ENCODE peak calls at places on chromosomes 13 and 19, in four cellular contexts. One of them, this sample, is unnamed. For H3K4me1, the result is how much of the 10 kb centered on the place peaks cover.

GRCh38 chr19:10730932-10731331 is 13.1 kb downstream of the DNM2 start:
- DNase-seq in left lung: no peak
- DNase-seq in A549: no peak
- DNase-seq in thoracic aorta: no peak
- DNase-seq in this sample: no peak

GRCh38 chr13:39106216-39106995 is 68.2 kb downstream of the NHLRC3 start:
- DNase-seq in left lung: no peak
- DNase-seq in A549: no peak
- DNase-seq in thoracic aorta: no peak
- DNase-seq in this sample: no peak

GRCh38 chr19:18436651-18437478 is 1.1 kb downstream of the ISYNA1 start:
- DNase-seq in left lung: peak
- DNase-seq in A549: peak
- DNase-seq in thoracic aorta: no peak
- DNase-seq in this sample: peak

GRCh38 chr19:49790866-49791265 is 22.2 kb downstream of the FUZ start:
- DNase-seq in left lung: no peak
- DNase-seq in A549: no peak
- DNase-seq in thoracic aorta: no peak
- DNase-seq in this sample: no peak

GRCh38 chr13:22047082-22047784 is 376.4 kb downstream of the FGF9 start:
- DNase-seq in left lung: no peak
- DNase-seq in A549: no peak
- DNase-seq in thoracic aorta: no peak
- DNase-seq in this sample: no peak

GRCh38 chr13:71979616-71980015 is 112.6 kb upstream of the DACH1 start:
- DNase-seq in left lung: no peak
- DNase-seq in A549: no peak
- DNase-seq in thoracic aorta: no peak
- DNase-seq in this sample: no peak

GRCh38 chr19:33292595-33293254 is 9.6 kb downstream of the CEBPA start:
- DNase-seq in left lung: peak
- DNase-seq in A549: no peak
- DNase-seq in thoracic aorta: no peak
- DNase-seq in this sample: no peak

GRCh38 chr13:51832471-51833152 is 12.4 kb downstream of the TMEM272 start:
- DNase-seq in left lung: no peak
- DNase-seq in A549: peak
- DNase-seq in thoracic aorta: no peak
- DNase-seq in this sample: no peak

GRCh38 chr13:49759503-49759902 is 33.0 kb downstream of the KPNA3 start:
- DNase-seq in left lung: no peak
- DNase-seq in A549: no peak
- DNase-seq in thoracic aorta: no peak
- DNase-seq in this sample: no peak

GRCh38 chr13:40317980-40318327 is 348.5 kb downstream of the FOXO1 start:
- DNase-seq in left lung: no peak
- DNase-seq in A549: no peak
- DNase-seq in thoracic aorta: no peak
- DNase-seq in this sample: no peak

GRCh38 chr13:111005808-111006494 is 91.1 kb upstream of the ANKRD10 start:
- DNase-seq in left lung: no peak
- DNase-seq in A549: no peak
- DNase-seq in thoracic aorta: peak
- DNase-seq in this sample: peak

GRCh38 chr19:49210108-49210900 is 52.7 kb downstream of the TRPM4 start:
- DNase-seq in left lung: no peak
- DNase-seq in A549: no peak
- DNase-seq in thoracic aorta: no peak
- DNase-seq in this sample: no peak

GRCh38 chr19:11375143-11375948 is 880 bp downstream of the SWSAP1 start:
- DNase-seq in left lung: peak
- DNase-seq in A549: no peak
- DNase-seq in thoracic aorta: no peak
- DNase-seq in this sample: peak

GRCh38 chr13:65784088-65784816 is 1445.9 kb downstream of the PCDH9 start:
- DNase-seq in left lung: no peak
- DNase-seq in A549: no peak
- DNase-seq in thoracic aorta: no peak
- DNase-seq in this sample: peak

GRCh38 chr13:101115762-101116161 is 300.5 kb downstream of the NALCN start:
- DNase-seq in left lung: no peak
- DNase-seq in A549: no peak
- DNase-seq in thoracic aorta: no peak
- DNase-seq in this sample: no peak

GRCh38 chr13:71606818-71607217 is 260.2 kb downstream of the DACH1 start:
- DNase-seq in left lung: no peak
- DNase-seq in A549: no peak
- DNase-seq in thoracic aorta: no peak
- DNase-seq in this sample: no peak

GRCh38 chr19:17325133-17325532 is 9.5 kb downstream of the ANO8 start:
- DNase-seq in left lung: no peak
- DNase-seq in A549: no peak
- DNase-seq in thoracic aorta: no peak
- DNase-seq in this sample: no peak

GRCh38 chr13:109998808-109999528 is 212.6 kb upstream of the IRS2 start:
- DNase-seq in left lung: no peak
- DNase-seq in A549: peak
- DNase-seq in thoracic aorta: no peak
- DNase-seq in this sample: no peak

GRCh38 chr13:113151745-113152707 is 6.4 kb upstream of the PROZ start:
- DNase-seq in left lung: no peak
- DNase-seq in A549: no peak
- DNase-seq in thoracic aorta: no peak
- DNase-seq in this sample: no peak

GRCh38 chr13:42549555-42549941 is 24.4 kb upstream of the TNFSF11 start:
- DNase-seq in left lung: no peak
- DNase-seq in A549: no peak
- DNase-seq in thoracic aorta: no peak
- DNase-seq in this sample: no peak

GRCh38 chr19:33396701-33397535 is 23.4 kb downstream of the CEBPG start:
- DNase-seq in left lung: peak
- DNase-seq in A549: no peak
- DNase-seq in thoracic aorta: no peak
- DNase-seq in this sample: no peak

GRCh38 chr19:36528921-36529518 is 949 bp upstream of the ZNF260 start:
- DNase-seq in left lung: no peak
- DNase-seq in A549: peak
- DNase-seq in thoracic aorta: no peak
- DNase-seq in this sample: no peak

GRCh38 chr13:47499358-47500150 is 501.5 kb downstream of the SUCLA2 start:
- DNase-seq in left lung: no peak
- DNase-seq in A549: no peak
- DNase-seq in thoracic aorta: no peak
- DNase-seq in this sample: no peak

GRCh38 chr19:10092648-10093294 is 6.7 kb downstream of the SHFL start:
- DNase-seq in left lung: no peak
- DNase-seq in A549: no peak
- DNase-seq in thoracic aorta: no peak
- DNase-seq in this sample: no peak

GRCh38 chr13:77509221-77509620 is 26.3 kb upstream of the SCEL start:
- DNase-seq in left lung: no peak
- DNase-seq in A549: no peak
- DNase-seq in thoracic aorta: no peak
- DNase-seq in this sample: no peak

GRCh38 chr13:74090869-74091605 is 43.2 kb downstream of the KLF12 start:
- DNase-seq in left lung: no peak
- DNase-seq in A549: no peak
- DNase-seq in thoracic aorta: no peak
- DNase-seq in this sample: no peak

GRCh38 chr13:51137250-51137649 is 26.2 kb upstream of the C13orf42 start:
- DNase-seq in left lung: no peak
- DNase-seq in A549: no peak
- DNase-seq in thoracic aorta: no peak
- DNase-seq in this sample: no peak

GRCh38 chr13:39767791-39768564 is 112.5 kb downstream of the COG6 start:
- DNase-seq in left lung: no peak
- DNase-seq in A549: no peak
- DNase-seq in thoracic aorta: no peak
- DNase-seq in this sample: no peak

GRCh38 chr19:31277516-31277915 is 71.7 kb downstream of the TSHZ3 start:
- DNase-seq in left lung: peak
- DNase-seq in A549: no peak
- DNase-seq in thoracic aorta: no peak
- DNase-seq in this sample: peak

GRCh38 chr19:10209305-10209704 is 14.6 kb upstream of the DNMT1 start:
- DNase-seq in left lung: no peak
- DNase-seq in A549: no peak
- DNase-seq in thoracic aorta: no peak
- DNase-seq in this sample: no peak

GRCh38 chr19:8210660-8211101 is 1.5 kb downstream of the CERS4 start:
- DNase-seq in left lung: no peak
- DNase-seq in A549: no peak
- DNase-seq in thoracic aorta: no peak
- DNase-seq in this sample: no peak

GRCh38 chr19:5054551-5055456 is 85.9 kb downstream of the KDM4B start:
- DNase-seq in left lung: no peak
- DNase-seq in A549: no peak
- DNase-seq in thoracic aorta: no peak
- DNase-seq in this sample: no peak

GRCh38 chr13:110819203-110820014 is 95.5 kb downstream of the ANKRD10 start:
- DNase-seq in left lung: peak
- DNase-seq in A549: peak
- DNase-seq in thoracic aorta: peak
- DNase-seq in this sample: peak

DNA sequence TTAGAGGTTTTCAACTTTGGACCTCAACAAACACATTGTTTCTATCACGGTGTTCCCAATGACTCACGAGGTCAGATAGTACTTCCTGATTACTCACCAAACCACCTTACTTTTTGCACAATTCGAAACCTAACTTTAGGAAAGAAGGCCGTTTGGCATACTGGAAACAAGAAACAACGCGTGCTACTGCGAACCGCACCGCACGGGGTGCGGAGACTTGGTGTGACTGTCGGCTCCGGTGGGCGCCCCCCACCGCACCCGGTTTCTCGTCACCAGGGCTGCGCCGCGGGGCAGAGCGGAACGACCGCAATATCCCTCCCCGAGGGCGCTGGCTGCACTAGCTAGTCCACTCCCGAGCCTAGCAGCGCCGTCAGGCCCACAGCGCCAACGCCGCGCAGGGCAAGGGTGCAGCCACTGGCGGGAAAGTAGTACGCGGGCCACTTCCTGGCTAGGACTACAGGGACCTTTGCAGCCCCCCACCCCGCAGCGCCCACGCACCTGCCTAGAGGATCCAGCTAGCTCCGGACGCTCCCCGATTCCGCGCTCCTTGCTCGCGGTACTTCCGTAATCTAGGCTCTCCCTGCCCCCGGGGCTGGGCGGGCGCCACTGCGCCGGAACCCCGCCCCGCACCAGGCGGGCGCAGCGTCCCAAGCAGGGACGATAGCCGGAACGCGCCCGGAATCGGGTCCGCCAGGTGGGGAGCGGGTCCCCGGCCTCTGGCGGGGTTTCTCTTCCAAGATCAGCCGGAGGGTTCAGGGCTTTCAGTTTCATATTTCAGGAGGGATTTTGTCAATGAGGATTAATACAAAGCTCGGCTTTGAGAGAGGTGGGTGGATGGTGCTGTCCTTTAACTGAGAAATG is at the start of gene PARP4:
- DNase-seq in left lung: peak
- DNase-seq in A549: peak
- DNase-seq in thoracic aorta: no peak
- DNase-seq in this sample: peak
- TF ChIP-seq CTCF in left lung: no peak
- TF ChIP-seq CTCF in A549: no peak
- TF ChIP-seq CTCF in thoracic aorta: no peak
- TF ChIP-seq CTCF in this sample: no peak

DNA sequence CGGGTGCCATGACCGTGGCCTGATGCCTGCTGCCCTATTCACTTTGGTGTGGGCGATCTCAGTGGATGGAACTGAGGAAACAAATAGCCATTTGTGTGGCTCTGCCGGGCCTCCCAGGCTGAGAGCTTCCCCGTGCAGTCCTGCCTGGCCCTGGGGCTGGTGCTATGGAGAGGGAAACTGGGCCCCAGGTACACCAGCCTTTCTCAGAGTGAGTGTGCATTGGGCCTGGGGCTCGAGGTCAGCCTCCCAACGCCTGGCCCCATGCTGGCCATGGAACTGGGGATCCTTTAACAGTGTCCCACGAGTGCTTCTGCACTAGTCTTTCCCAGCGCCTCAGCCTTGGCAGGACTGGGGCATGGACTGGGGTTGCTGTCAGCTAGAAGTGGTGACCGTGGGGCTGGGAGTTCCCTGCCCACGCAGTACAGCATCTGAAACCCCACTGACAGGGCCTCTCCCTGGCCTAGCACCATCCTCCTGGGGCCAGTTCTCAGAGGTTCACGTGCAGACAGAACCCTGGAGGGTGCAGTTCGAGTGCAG is 10.5 kb downstream of the PLEKHF1 start:
- DNase-seq in left lung: no peak
- DNase-seq in A549: no peak
- DNase-seq in thoracic aorta: no peak
- DNase-seq in this sample: peak
- H3K4me1 ChIP-seq in left lung: under half
- H3K4me1 ChIP-seq in A549: under half
- H3K4me1 ChIP-seq in thoracic aorta: under half
- H3K4me1 ChIP-seq in this sample: half or more

GRCh38 chr13:106835477-106835876 is 267.5 kb upstream of the ARGLU1 start:
- DNase-seq in left lung: no peak
- DNase-seq in A549: no peak
- DNase-seq in thoracic aorta: no peak
- DNase-seq in this sample: no peak

GRCh38 chr13:106836186-106836802 is 268.4 kb upstream of the ARGLU1 start:
- DNase-seq in left lung: no peak
- DNase-seq in A549: no peak
- DNase-seq in thoracic aorta: no peak
- DNase-seq in this sample: no peak
- TF ChIP-seq CTCF in left lung: no peak
- TF ChIP-seq CTCF in A549: no peak
- TF ChIP-seq CTCF in thoracic aorta: no peak
- TF ChIP-seq CTCF in this sample: no peak

DNA sequence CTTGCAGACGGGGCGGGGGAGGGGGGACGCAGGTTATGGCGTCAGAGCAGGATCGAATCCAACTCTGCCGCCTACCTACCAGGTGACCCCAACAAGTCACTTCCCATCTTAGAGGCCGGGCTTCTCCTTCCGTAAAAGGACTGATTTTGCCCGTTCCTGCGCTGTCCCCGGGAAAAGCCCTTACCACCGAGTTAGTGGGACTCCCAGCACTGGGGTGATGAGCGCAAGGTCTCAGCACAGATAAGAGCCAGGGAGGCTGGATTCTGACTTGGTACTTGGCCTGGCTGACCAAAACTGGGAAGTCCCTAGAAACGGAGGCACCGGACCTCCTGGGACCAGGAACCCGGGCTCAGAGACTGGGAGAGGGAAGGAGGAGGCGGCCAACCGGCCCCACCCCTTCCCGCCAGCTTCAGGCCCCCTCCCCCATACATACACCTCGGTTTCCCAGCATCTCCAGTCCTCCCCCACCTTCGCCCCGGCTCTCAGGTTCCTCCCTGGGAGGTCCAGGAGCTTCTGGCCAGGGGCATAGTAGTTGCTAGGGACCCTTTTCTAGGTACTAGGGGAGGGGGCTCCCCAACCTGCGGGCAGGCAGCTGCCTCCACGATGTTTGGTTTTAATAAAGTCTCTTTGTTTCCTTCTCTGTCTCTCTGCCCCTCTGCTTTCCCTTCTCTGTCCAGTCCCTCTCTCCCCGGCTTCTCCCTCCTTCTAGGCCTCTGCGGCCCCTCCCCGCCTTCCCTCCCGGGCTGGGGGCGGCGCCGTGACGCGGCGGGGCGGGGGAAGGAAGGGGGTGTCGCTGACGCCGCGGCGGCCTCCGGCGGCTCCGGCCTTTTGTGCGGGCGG is at the start of gene GRAMD1A:
- DNase-seq in left lung: peak
- DNase-seq in A549: peak
- DNase-seq in thoracic aorta: peak
- DNase-seq in this sample: peak
- H3K4me1 ChIP-seq in left lung: under half
- H3K4me1 ChIP-seq in A549: half or more
- H3K4me1 ChIP-seq in thoracic aorta: under half
- H3K4me1 ChIP-seq in this sample: under half

This sample was measured in tibial artery.